ENCODE peak calls at places on chromosomes 13 and 19, in six cellular contexts. I is activated naive CD4-positive, alpha-beta T cell treated with anti-CD3 and anti-CD28 coated beads, Interleukin-2, amount 10 ng/mL, durations not matched to agents 7 days and 5 days; K is sciatic nerve; W is H7; X is MCF 10A; S is RCC 7860. B is an unnamed sample.

GRCh38 chr13:94829201-94829600 is 116.9 kb upstream of the SOX21 start:
- DNase-seq in I (no peak), K (no peak), W (no peak), X (no peak), S (no peak), B (no peak)

GRCh38 chr19:17163652-17164051 is 51.5 kb upstream of the USE1 start:
- DNase-seq in I (no peak), K (no peak), W (no peak), X (no peak), S (no peak), B (no peak)

GRCh38 chr19:33558846-33559245 is 37.3 kb upstream of the PEPD start:
- DNase-seq in I (no peak), K (peak), W (no peak), X (peak), S (no peak), B (no peak)

GRCh38 chr13:83065136-83065535 is 817.1 kb downstream of the SLITRK1 start:
- DNase-seq in I (no peak), K (no peak), W (no peak), X (peak), S (peak), B (no peak)

GRCh38 chr19:45798995-45799517 is 6.4 kb upstream of the DMWD start:
- DNase-seq in I (peak), K (peak), W (peak), X (peak), S (peak), B (no peak)

GRCh38 chr19:57978586-57979289 is 4.4 kb upstream of the C19orf18 start:
- DNase-seq in I (no peak), K (no peak), W (no peak), X (peak), S (no peak), B (no peak)

GRCh38 chr19:4524808-4525562 is 6.7 kb upstream of the PLIN4 start:
- DNase-seq in I (peak), K (peak), W (peak), X (peak), S (peak), B (no peak)

GRCh38 chr19:31226536-31226935 is 122.7 kb downstream of the TSHZ3 start:
- DNase-seq in I (no peak), K (no peak), W (no peak), X (no peak), S (no peak), B (no peak)

GRCh38 chr19:36182612-36183454 is 30.6 kb upstream of the COX7A1 start:
- DNase-seq in I (no peak), K (no peak), W (no peak), X (no peak), S (peak), B (no peak)

B was measured in cardiac septum.